ENCODE peak calls at places on chromosomes 4 and X, in five cellular contexts. K, C, O, U and T are unnamed samples.

GRCh38 chr4:17448689-17449088 is 63.2 kb downstream of the QDPR start:
- DNase-seq in K (no peak), C (no peak), O (no peak), U (no peak), T (no peak)

GRCh38 chr4:128379860-128380259 is 92.2 kb upstream of the PGRMC2 start:
- DNase-seq in K (no peak), C (peak), O (no peak), U (no peak), T (no peak)

GRCh38 chr4:3607690-3608514 is 75.7 kb upstream of the LRPAP1 start:
- DNase-seq in K (no peak), C (no peak), O (no peak), U (no peak), T (no peak)

GRCh38 chr4:81405900-81406401 is 65.8 kb downstream of the RASGEF1B start:
- DNase-seq in K (peak), C (no peak), O (no peak), U (no peak), T (no peak)

GRCh38 chrX:84475596-84475995 is 26.7 kb downstream of the HDX start:
- DNase-seq in K (no peak), C (no peak), O (no peak), U (no peak), T (no peak)

GRCh38 chrX:24025741-24026402 is 1.1 kb downstream of the KLHL15 start:
- DNase-seq in K (no peak), C (no peak), O (no peak), U (no peak), T (no peak)

GRCh38 chrX:123859409-123859827 is 435 bp upstream of the XIAP start:
- DNase-seq in K (peak), C (no peak), O (peak), U (no peak), T (peak)

GRCh38 chr4:56360071-56360470 is 27.2 kb downstream of the AASDH start:
- DNase-seq in K (no peak), C (no peak), O (no peak), U (no peak), T (no peak)

GRCh38 chr4:121190389-121190788 is 26.3 kb upstream of the TNIP3 start:
- DNase-seq in K (no peak), C (no peak), O (no peak), U (no peak), T (no peak)

GRCh38 chrX:147890766-147891165 is 21.0 kb upstream of the FMR1 start:
- DNase-seq in K (no peak), C (no peak), O (no peak), U (no peak), T (no peak)

GRCh38 chrX:72100824-72101351 is 30.8 kb downstream of the RTL5 start:
- DNase-seq in K (no peak), C (peak), O (peak), U (no peak), T (no peak)

GRCh38 chr4:187188118-187188517 is 464.5 kb upstream of the FAT1 start:
- DNase-seq in K (no peak), C (no peak), O (no peak), U (no peak), T (no peak)

GRCh38 chr4:185573651-185574199 is 38.4 kb upstream of the PDLIM3 start:
- DNase-seq in K (no peak), C (peak), O (no peak), U (no peak), T (no peak)

GRCh38 chr4:125314676-125315570 is at the start of gene FAT4:
- DNase-seq in K (peak), C (peak), O (no peak), U (peak), T (peak)

GRCh38 chr4:113961322-113961698 is 18.1 kb downstream of the ARSJ start:
- DNase-seq in K (no peak), C (no peak), O (no peak), U (no peak), T (no peak)

GRCh38 chrX:134737061-134737460 is 78.8 kb upstream of the PLAC1 start:
- DNase-seq in K (no peak), C (no peak), O (no peak), U (peak), T (no peak)

GRCh38 chr4:137664055-137664405 is 131.7 kb upstream of the PCDH18 start:
- DNase-seq in K (no peak), C (no peak), O (no peak), U (no peak), T (no peak)

GRCh38 chrX:100895365-100896075 is 21.4 kb upstream of the NOX1 start:
- DNase-seq in K (peak), C (no peak), O (no peak), U (no peak), T (no peak)

GRCh38 chr4:153788419-153789276 is at the start of gene SFRP2:
- DNase-seq in K (peak), C (peak), O (no peak), U (no peak), T (no peak)

GRCh38 chr4:163536101-163536500 is 41.6 kb downstream of the TMA16 start:
- DNase-seq in K (no peak), C (no peak), O (no peak), U (no peak), T (no peak)

GRCh38 chrX:31832263-31832662 is 760.4 kb upstream of the FTHL17 start:
- DNase-seq in K (no peak), C (no peak), O (no peak), U (no peak), T (no peak)

GRCh38 chr4:155025762-155026457 is 182.5 kb upstream of the NPY2R start:
- DNase-seq in K (peak), C (peak), O (no peak), U (no peak), T (no peak)

GRCh38 chr4:143241892-143242291 is 57.2 kb downstream of the USP38 start:
- DNase-seq in K (no peak), C (no peak), O (no peak), U (no peak), T (no peak)

GRCh38 chr4:5027366-5027765 is 8.1 kb upstream of the CYTL1 start:
- DNase-seq in K (no peak), C (no peak), O (no peak), U (no peak), T (no peak)

GRCh38 chr4:13511101-13511500 is 27.0 kb upstream of the RAB28 start:
- DNase-seq in K (no peak), C (no peak), O (no peak), U (no peak), T (no peak)

GRCh38 chr4:148283665-148284064 is 158.5 kb downstream of the NR3C2 start:
- DNase-seq in K (no peak), C (no peak), O (no peak), U (no peak), T (no peak)

GRCh38 chrX:51743179-51743957 is at the start of gene GSPT2:
- DNase-seq in K (peak), C (peak), O (peak), U (peak), T (peak)

GRCh38 chr4:128810331-128810870 is 901 bp downstream of the JADE1 start:
- DNase-seq in K (no peak), C (no peak), O (peak), U (peak), T (no peak)

GRCh38 chr4:2436301-2436700 is 17.5 kb downstream of the CFAP99 start:
- DNase-seq in K (no peak), C (no peak), O (no peak), U (no peak), T (peak)

DNA sequence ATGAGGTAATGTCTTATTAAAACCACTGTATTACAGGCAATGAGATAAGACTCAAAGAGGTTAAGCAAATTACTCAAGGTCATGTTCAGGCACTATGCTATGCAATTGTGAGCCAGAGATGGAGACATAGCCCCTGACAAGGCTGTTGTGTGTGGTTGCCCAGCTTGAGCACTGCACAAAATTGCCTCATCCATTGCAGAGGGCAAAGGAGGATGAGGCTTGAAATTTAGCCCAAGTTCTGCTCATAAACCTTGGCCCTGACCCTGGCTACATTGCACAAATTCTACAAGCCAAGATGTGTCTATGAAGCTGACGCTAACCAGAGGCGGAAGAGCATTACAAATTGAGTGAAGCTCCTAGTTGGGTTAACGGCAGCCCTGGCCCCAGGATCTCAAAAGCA is 65.6 kb upstream of the PGM2 start:
- DNase-seq in K (no peak), C (no peak), O (no peak), U (peak), T (no peak)
- H3K27ac ChIP-seq in K (no peak), C (no peak), O (no peak), U (no peak), T (no peak)

DNA sequence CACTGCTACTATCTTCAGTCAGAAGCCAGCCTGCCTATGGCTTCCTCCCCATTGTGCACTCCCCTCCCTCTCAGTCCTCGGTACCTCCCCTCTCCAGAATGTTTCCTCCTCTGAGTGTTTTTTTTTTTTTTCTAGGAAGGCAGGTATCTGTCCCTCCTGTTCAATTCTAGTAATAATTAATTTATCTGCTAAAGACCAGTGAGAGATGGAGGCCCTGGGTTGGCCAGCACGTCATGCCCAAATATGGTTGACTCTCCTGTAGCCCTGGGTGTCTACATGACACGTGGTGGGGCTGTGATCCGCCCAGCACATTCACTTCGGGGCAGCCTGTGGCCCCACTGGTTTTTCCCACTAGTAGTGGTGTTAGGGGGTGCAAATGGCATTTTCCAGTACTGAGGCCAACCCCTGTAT is 1.8 kb downstream of the FLNA start:
- DNase-seq in K (no peak), C (no peak), O (no peak), U (peak), T (no peak)
- H3K27ac ChIP-seq in K (no peak), C (peak), O (no peak), U (peak), T (no peak)

GRCh38 chr4:85777908-85778808 is 303.2 kb downstream of the ARHGAP24 start:
- DNase-seq in K (no peak), C (no peak), O (no peak), U (no peak), T (no peak)
- H3K27ac ChIP-seq in K (no peak), C (no peak), O (no peak), U (peak), T (no peak)

GRCh38 chr4:112652216-112652615 is 15.3 kb downstream of the LARP7 start:
- DNase-seq in K (peak), C (no peak), O (no peak), U (no peak), T (no peak)

GRCh38 chr4:112649055-112649408 is 12.1 kb downstream of the LARP7 start:
- DNase-seq in K (no peak), C (no peak), O (no peak), U (no peak), T (no peak)

GRCh38 chr4:112650332-112650731 is 13.4 kb downstream of the LARP7 start:
- DNase-seq in K (no peak), C (no peak), O (no peak), U (no peak), T (no peak)

GRCh38 chr4:112648263-112649054 is 11.5 kb downstream of the LARP7 start:
- DNase-seq in K (no peak), C (no peak), O (no peak), U (no peak), T (no peak)

GRCh38 chr4:112651641-112652040 is 14.7 kb downstream of the LARP7 start:
- DNase-seq in K (no peak), C (no peak), O (no peak), U (no peak), T (no peak)
- H3K27ac ChIP-seq in K (no peak), C (no peak), O (no peak), U (no peak), T (no peak)

DNA sequence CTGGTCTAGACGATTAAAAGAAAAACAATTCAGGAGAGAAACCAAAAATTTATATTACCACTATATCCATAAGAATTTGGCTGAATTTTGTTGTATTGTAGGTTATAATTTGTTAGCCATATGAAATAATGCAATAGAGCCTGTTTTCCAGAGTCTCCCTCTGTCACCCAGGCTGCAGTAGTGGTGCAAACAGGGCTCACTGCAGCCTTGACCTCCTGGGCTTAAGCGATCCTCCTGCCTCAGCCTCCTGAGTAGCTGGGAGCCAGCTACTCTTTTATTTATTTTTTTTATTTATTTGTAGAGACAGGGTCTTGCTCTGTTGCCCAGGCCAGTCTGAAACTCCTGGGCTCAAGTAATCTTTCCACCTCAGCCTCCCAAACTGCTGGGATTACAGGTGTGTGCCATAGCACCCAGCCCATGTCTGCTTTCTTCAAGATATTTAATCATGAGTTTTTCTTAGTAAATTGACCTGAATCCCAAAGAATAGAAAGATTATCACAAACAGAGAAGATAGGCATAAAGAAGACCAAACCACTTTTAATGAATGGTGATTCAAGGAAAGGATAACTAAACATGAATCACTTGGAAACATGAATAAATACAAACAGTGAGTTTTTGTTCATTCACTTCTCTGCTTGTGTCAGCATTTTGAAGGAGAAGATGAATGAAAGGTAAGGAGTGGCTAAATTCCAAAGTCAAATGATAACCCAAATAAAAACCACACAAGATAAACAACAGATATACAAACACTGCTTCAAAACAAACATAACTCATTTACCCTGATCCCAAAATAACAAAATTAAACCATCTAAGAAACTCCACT is 82.1 kb downstream of the PPP3CA start:
- DNase-seq in K (no peak), C (no peak), O (no peak), U (no peak), T (no peak)
- H3K27ac ChIP-seq in K (no peak), C (no peak), O (no peak), U (no peak), T (no peak)

GRCh38 chr4:20646287-20646686 is 54.0 kb upstream of the PACRGL start:
- DNase-seq in K (no peak), C (no peak), O (no peak), U (no peak), T (no peak)

GRCh38 chr4:20639346-20639745 is 60.9 kb upstream of the PACRGL start:
- DNase-seq in K (no peak), C (no peak), O (no peak), U (no peak), T (no peak)

GRCh38 chr4:20641971-20642370 is 58.3 kb upstream of the PACRGL start:
- DNase-seq in K (no peak), C (no peak), O (no peak), U (no peak), T (no peak)

GRCh38 chr4:20645231-20645630 is 55.0 kb upstream of the PACRGL start:
- DNase-seq in K (no peak), C (no peak), O (no peak), U (no peak), T (no peak)
- H3K27ac ChIP-seq in K (no peak), C (no peak), O (no peak), U (no peak), T (no peak)